ENCODE peak calls at places on chromosomes 2 and 18, in seven cellular contexts. J is body of pancreas, D is kidney, N is coronary artery, K is fibroblast of mammary gland, O is adrenal gland, F is GM20000. C is an unnamed sample.

GRCh38 chr2:157420771-157421323 is 23.0 kb downstream of the CYTIP start:
- DNase-seq in J (no peak), D (no peak), N (no peak), K (peak), O (no peak), F (no peak), C (peak)

GRCh38 chr2:28408764-28409599 is 16.3 kb downstream of the FOSL2 start:
- DNase-seq in J (no peak), D (peak), N (no peak), K (no peak), O (peak), F (no peak), C (no peak)

GRCh38 chr2:174326880-174327558 is 7.7 kb upstream of the SP9 start:
- DNase-seq in J (no peak), D (no peak), N (no peak), K (no peak), O (no peak), F (peak), C (no peak)

GRCh38 chr18:48852292-48852691 is 98.5 kb downstream of the SMAD7 start:
- DNase-seq in J (no peak), D (no peak), N (no peak), K (peak), O (no peak), F (no peak), C (no peak)

GRCh38 chr2:231642631-231643493 is 50.2 kb downstream of the TEX44 start:
- DNase-seq in J (peak), D (peak), N (peak), K (peak), O (peak), F (peak), C (peak)

GRCh38 chr2:189142893-189143759 is 36.4 kb downstream of the COL5A2 start:
- DNase-seq in J (peak), D (no peak), N (no peak), K (peak), O (peak), F (peak), C (peak)

GRCh38 chr2:58479557-58480120 is 238.5 kb upstream of the FANCL start:
- DNase-seq in J (no peak), D (no peak), N (no peak), K (no peak), O (no peak), F (no peak), C (no peak)

GRCh38 chr2:28312307-28313278 is 80.1 kb upstream of the FOSL2 start:
- DNase-seq in J (no peak), D (no peak), N (no peak), K (no peak), O (no peak), F (no peak), C (no peak)

GRCh38 chr2:17252258-17252657 is 266.0 kb downstream of the RAD51AP2 start:
- DNase-seq in J (no peak), D (no peak), N (no peak), K (no peak), O (no peak), F (no peak), C (no peak)

GRCh38 chr2:2641541-2642410 is 310.7 kb upstream of the MYT1L start:
- DNase-seq in J (no peak), D (no peak), N (peak), K (no peak), O (no peak), F (no peak), C (no peak)

GRCh38 chr18:22300665-22301636 is 116.8 kb downstream of the CTAGE1 start:
- DNase-seq in J (no peak), D (no peak), N (no peak), K (no peak), O (no peak), F (no peak), C (peak)

GRCh38 chr2:141423212-141423611 is 707.6 kb downstream of the LRP1B start:
- DNase-seq in J (no peak), D (no peak), N (no peak), K (no peak), O (no peak), F (no peak), C (no peak)

GRCh38 chr18:77115461-77115907 is 17.1 kb downstream of the MBP start:
- DNase-seq in J (no peak), D (no peak), N (no peak), K (no peak), O (no peak), F (no peak), C (no peak)

GRCh38 chr2:88090446-88091283 is 23.0 kb downstream of the SMYD1 start:
- DNase-seq in J (no peak), D (no peak), N (no peak), K (no peak), O (no peak), F (no peak), C (no peak)

GRCh38 chr2:84373866-84374265 is 85.2 kb downstream of the SUCLG1 start:
- DNase-seq in J (no peak), D (no peak), N (no peak), K (no peak), O (no peak), F (no peak), C (no peak)

GRCh38 chr2:79975791-79976565 is 328.6 kb downstream of the LRRTM1 start:
- DNase-seq in J (no peak), D (no peak), N (no peak), K (no peak), O (no peak), F (no peak), C (no peak)

GRCh38 chr2:56185582-56186046 is 1.8 kb downstream of the CCDC85A start:
- DNase-seq in J (peak), D (peak), N (no peak), K (no peak), O (peak), F (no peak), C (peak)

GRCh38 chr2:186349508-186349907 is 136.6 kb upstream of the ZC3H15 start:
- DNase-seq in J (no peak), D (no peak), N (no peak), K (peak), O (no peak), F (no peak), C (peak)

GRCh38 chr18:80253871-80254492 is 6.7 kb upstream of the PARD6G start:
- DNase-seq in J (no peak), D (no peak), N (peak), K (peak), O (no peak), F (no peak), C (no peak)

GRCh38 chr2:172996387-172996961 is 79.2 kb upstream of the MAP3K20 start:
- DNase-seq in J (no peak), D (no peak), N (no peak), K (peak), O (no peak), F (no peak), C (no peak)

DNA sequence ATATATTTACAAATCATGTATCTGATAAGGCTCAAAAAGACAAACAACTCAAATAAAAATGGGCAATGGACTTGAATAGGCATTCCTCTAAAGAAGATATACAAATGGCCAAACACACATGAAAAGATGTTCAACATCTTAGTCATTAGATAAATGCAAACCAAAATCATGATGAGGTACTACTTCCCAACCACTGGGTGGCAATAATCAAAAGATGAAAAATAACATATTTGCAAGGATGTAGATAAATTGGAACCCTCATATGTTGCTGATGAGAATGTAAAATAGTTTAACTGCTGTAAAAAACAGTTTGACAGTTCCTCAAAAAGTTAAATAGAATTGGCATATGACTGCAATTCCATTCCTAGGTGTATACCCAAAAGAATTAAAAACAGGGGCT is 132.3 kb downstream of the TTC32 start:
- DNase-seq in J (no peak), D (no peak), N (no peak), K (peak), O (no peak), F (no peak), C (peak)
- TF ChIP-seq CTCF in J (no peak), D (peak), N (no peak), K (peak), O (peak), F (no peak), C (peak)

GRCh38 chr2:15159751-15160177 is 401.4 kb downstream of the NBAS start:
- DNase-seq in J (no peak), D (no peak), N (no peak), K (peak), O (no peak), F (peak), C (peak)

GRCh38 chr2:15160602-15161001 is 400.5 kb downstream of the NBAS start:
- DNase-seq in J (no peak), D (no peak), N (no peak), K (no peak), O (no peak), F (no peak), C (peak)

GRCh38 chr2:15159206-15159605 is 401.9 kb downstream of the NBAS start:
- DNase-seq in J (no peak), D (no peak), N (no peak), K (no peak), O (no peak), F (no peak), C (no peak)

GRCh38 chr2:15158532-15158931 is 402.6 kb downstream of the NBAS start:
- DNase-seq in J (no peak), D (no peak), N (no peak), K (no peak), O (no peak), F (no peak), C (no peak)

GRCh38 chr2:15160201-15160600 is 400.9 kb downstream of the NBAS start:
- DNase-seq in J (no peak), D (no peak), N (peak), K (no peak), O (no peak), F (no peak), C (no peak)
- TF ChIP-seq CTCF in J (no peak), D (no peak), N (no peak), K (no peak), O (no peak), F (no peak), C (no peak)

DNA sequence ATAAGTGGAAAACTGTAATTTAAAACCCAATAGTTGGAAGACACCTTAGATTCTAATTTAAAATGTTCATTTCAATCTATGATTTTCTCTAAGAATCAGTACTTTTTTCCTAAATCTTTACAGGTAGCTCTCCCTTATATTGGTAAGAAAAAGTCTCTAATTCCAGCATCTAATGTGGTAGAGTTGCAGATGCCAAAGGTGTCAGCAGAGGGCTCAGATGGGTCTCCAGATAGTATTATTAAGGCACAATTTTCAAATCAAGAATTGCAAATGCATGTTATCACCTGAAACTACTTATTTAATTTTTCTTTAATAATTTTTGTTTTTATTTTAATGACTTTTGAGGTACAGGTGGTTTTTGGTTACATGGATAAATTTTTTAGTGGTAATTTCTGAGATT is 25.5 kb upstream of the ITGA4 start:
- DNase-seq in J (no peak), D (no peak), N (no peak), K (no peak), O (no peak), F (no peak), C (no peak)
- TF ChIP-seq CTCF in J (no peak), D (no peak), N (no peak), K (no peak), O (no peak), F (no peak), C (no peak)

DNA sequence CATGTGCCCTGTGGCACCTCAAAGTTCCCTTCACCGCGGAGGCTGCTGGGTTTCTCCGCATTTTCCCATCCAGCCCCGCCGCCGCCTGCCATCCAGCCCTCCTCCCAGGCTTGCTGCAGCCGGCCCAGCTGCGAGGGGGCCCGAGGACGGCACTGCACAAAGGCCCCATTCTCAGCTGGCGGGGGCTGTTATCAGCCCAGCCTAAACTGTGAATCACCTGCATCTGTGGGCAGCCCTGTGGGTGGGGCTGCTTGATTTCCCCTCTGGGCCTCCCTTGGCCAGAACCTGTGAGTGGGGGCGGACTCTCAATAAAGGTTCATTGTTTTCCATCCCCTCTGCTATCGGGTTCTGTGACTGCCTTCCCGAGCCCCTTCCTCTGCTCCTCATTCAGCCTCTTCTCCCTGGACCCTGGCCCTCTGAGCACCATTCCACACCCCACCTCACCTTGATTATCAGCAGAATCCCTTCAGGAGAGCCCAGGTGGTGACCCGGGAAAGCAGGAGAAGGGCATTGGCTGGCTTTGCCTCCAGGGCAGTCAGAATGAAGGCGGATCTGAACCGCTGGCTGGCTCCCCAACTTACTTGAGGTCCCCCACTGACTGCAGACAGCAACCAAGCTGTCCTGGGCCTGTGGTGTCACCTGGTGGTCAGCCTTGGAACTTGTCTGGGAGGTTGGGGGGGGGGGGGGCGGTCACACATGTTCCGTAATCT is 204.5 kb downstream of the ZFP36L2 start:
- DNase-seq in J (peak), D (peak), N (no peak), K (no peak), O (no peak), F (no peak), C (no peak)
- TF ChIP-seq CTCF in J (peak), D (peak), N (no peak), K (peak), O (no peak), F (no peak), C (peak)

DNA sequence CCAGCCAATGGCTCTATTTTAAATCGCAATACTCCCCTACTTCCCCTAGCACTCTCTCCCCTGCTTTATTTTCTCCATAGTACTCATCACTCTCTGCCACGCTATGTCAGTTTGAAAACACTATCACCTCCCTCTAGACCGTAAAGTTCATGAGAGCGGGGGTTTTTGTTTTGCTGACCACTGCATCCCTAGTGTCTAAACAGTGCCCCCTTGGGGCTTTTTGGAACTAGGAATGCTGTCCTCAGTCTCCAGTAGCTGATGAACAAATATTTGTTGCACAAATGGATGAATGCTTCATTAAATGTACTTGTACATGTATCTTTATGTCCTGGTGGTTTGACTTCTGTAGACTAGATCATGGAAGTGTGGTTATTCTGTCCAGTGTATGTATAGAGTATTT is 44.2 kb downstream of the ATOH8 start:
- DNase-seq in J (no peak), D (no peak), N (peak), K (peak), O (no peak), F (no peak), C (peak)
- TF ChIP-seq CTCF in J (peak), D (peak), N (peak), K (peak), O (peak), F (no peak), C (peak)

GRCh38 chr2:216057688-216058193 is 23.9 kb downstream of the PECR start:
- DNase-seq in J (peak), D (peak), N (no peak), K (peak), O (no peak), F (peak), C (no peak)
- TF ChIP-seq CTCF in J (no peak), D (no peak), N (no peak), K (no peak), O (no peak), F (no peak), C (no peak)

DNA sequence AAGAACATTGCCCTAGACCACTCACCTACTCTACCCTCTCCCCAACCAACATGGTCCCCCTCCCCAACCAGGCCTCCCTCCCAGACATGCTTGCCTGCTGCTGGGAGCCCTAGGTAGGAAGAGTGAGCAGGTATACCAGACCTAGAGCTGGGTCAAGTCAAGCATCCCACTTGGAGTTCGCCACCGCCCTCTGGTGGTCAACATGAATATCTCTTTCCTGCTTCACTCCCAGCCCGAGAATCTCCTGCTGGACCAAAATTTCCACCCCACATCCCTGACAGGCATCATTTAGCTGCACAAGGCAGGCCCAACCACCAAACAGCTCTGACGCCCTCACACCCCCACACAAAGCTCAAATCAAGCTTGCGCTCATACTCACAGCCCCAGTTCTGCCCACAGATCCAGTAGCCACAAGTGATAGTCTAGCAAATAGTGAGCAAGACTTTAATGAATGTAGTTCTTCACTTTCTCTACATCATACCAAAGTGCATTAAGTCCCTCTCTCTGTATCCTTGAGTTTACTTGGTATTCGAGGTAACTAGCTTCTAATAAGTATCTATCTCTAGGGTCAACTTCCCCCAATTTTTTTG is 116.0 kb downstream of the TNS1 start:
- DNase-seq in J (peak), D (peak), N (no peak), K (peak), O (peak), F (peak), C (peak)
- TF ChIP-seq CTCF in J (peak), D (peak), N (peak), K (peak), O (peak), F (peak), C (peak)

GRCh38 chr2:143431316-143431715 is 302.1 kb downstream of the ARHGAP15 start:
- DNase-seq in J (no peak), D (no peak), N (no peak), K (no peak), O (no peak), F (no peak), C (peak)

GRCh38 chr2:143435112-143435511 is 305.9 kb downstream of the ARHGAP15 start:
- DNase-seq in J (no peak), D (no peak), N (no peak), K (no peak), O (no peak), F (no peak), C (peak)

GRCh38 chr2:143433840-143434239 is 304.6 kb downstream of the ARHGAP15 start:
- DNase-seq in J (no peak), D (no peak), N (no peak), K (no peak), O (no peak), F (no peak), C (no peak)

GRCh38 chr2:143434445-143434844 is 305.2 kb downstream of the ARHGAP15 start:
- DNase-seq in J (no peak), D (no peak), N (no peak), K (no peak), O (no peak), F (no peak), C (no peak)

DNA sequence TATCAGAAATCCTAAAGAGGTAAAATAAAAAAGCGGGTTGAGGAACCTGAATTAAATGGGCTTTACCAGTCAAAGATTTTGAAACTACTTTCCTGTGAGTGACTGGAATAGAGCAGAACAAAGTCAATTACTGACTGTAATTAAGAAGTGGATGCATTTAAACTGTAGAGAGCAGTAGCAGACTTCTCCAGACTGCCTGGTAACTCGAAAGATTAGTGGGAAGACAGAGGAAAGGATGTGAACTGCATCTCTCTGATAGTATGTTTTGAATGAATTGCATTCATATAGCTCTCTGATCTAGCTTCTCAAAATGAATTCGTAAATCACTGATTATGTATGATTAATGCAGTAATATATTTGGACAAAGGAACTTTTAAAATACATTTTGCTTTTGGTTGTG is 303.9 kb downstream of the ARHGAP15 start:
- DNase-seq in J (no peak), D (no peak), N (no peak), K (no peak), O (no peak), F (no peak), C (peak)
- TF ChIP-seq CTCF in J (no peak), D (no peak), N (no peak), K (no peak), O (no peak), F (no peak), C (peak)

DNA sequence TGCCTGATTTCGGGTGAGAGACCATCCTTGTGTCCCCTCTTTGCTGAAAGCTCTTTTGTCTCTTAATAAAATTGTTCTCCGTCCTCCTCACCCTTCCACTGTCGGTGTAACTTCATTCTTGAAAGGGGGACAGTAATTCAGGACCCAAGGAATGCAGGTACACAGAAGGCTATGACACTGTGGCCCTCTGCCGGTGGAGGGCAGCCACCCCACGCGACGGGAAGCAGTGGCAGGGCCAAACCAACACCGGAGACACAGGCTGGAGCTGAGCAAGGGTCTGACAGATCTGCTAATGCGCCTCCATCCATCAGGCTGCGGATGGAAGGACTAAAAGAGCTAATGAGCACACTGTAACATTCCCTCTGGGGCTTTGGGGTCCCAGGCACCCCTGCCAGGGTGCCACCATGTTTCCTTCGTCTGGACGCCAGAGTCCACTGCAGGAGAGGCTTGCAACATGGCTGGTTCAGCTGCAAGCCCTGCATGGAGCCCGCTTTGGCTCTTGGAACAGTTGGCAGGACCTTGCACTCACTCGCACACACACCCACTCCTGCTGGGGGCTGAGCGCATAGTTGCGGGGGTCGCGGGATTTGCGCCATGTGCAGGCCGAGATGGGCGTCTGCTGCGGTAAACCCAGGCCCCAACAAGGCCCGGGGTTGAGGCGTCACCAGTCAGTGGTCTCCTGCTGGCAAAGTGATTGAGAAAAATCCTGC is 544.1 kb upstream of the CDH7 start:
- DNase-seq in J (peak), D (peak), N (no peak), K (no peak), O (no peak), F (no peak), C (no peak)
- TF ChIP-seq CTCF in J (no peak), D (no peak), N (no peak), K (no peak), O (no peak), F (no peak), C (no peak)